ENCODE peak calls at places on chromosomes 12 and 14, in six cellular contexts. One of them, this sample, is unnamed.
A peak's percentile ranks its signal among the peaks of the same experiment; 100 is the strongest.

GRCh38 chr12:67410667-67411067 is 141.5 kb downstream of the CAND1 start:
- DNase-seq in stomach: no peak
- DNase-seq in IMR-90: no peak
- DNase-seq in K562: no peak
- DNase-seq in breast epithelium: no peak
- DNase-seq in HCT116: no peak
- DNase-seq in this sample: no peak

GRCh38 chr14:75539562-75540478 is 17.6 kb downstream of the BATF start:
- DNase-seq in stomach: no peak
- DNase-seq in K562: peak; percentile 60
- DNase-seq in breast epithelium: no peak
- DNase-seq in HCT116: no peak
- DNase-seq in IMR-90: no peak
- DNase-seq in this sample: no peak

GRCh38 chr12:93197067-93197593 is 180.6 kb upstream of the NUDT4 start:
- DNase-seq in breast epithelium: no peak
- DNase-seq in HCT116: no peak
- DNase-seq in IMR-90: peak; percentile 54
- DNase-seq in stomach: no peak
- DNase-seq in K562: no peak
- DNase-seq in this sample: no peak

GRCh38 chr12:106625976-106626375 is 43.2 kb downstream of the RFX4 start:
- DNase-seq in stomach: no peak
- DNase-seq in K562: no peak
- DNase-seq in IMR-90: no peak
- DNase-seq in HCT116: no peak
- DNase-seq in breast epithelium: no peak
- DNase-seq in this sample: no peak

GRCh38 chr12:19529933-19530630 is 90.8 kb downstream of the AEBP2 start:
- DNase-seq in HCT116: no peak
- DNase-seq in K562: no peak
- DNase-seq in stomach: no peak
- DNase-seq in breast epithelium: no peak
- DNase-seq in IMR-90: peak; percentile 59
- DNase-seq in this sample: no peak

GRCh38 chr14:85421166-85421877 is 108.6 kb upstream of the FLRT2 start:
- DNase-seq in breast epithelium: no peak
- DNase-seq in IMR-90: peak; percentile 83
- DNase-seq in stomach: no peak
- DNase-seq in HCT116: no peak
- DNase-seq in K562: no peak
- DNase-seq in this sample: no peak

GRCh38 chr14:69863083-69863482 is 16.1 kb upstream of the SMOC1 start:
- DNase-seq in stomach: no peak
- DNase-seq in IMR-90: no peak
- DNase-seq in K562: no peak
- DNase-seq in HCT116: no peak
- DNase-seq in breast epithelium: no peak
- DNase-seq in this sample: no peak

GRCh38 chr14:103581954-103582703 is 19.4 kb downstream of the COA8 start:
- DNase-seq in IMR-90: no peak
- DNase-seq in K562: no peak
- DNase-seq in HCT116: no peak
- DNase-seq in stomach: no peak
- DNase-seq in breast epithelium: no peak
- DNase-seq in this sample: no peak

GRCh38 chr12:52870361-52871290 is 21.8 kb upstream of the KRT78 start:
- DNase-seq in stomach: peak; percentile 81
- DNase-seq in IMR-90: peak; percentile 25
- DNase-seq in breast epithelium: no peak
- DNase-seq in HCT116: no peak
- DNase-seq in K562: peak; percentile 87
- DNase-seq in this sample: no peak

GRCh38 chr12:128823216-128823915 is 392 bp downstream of the SLC15A4 start:
- DNase-seq in IMR-90: no peak
- DNase-seq in HCT116: no peak
- DNase-seq in breast epithelium: no peak
- DNase-seq in K562: peak; percentile 74
- DNase-seq in stomach: no peak
- DNase-seq in this sample: no peak

GRCh38 chr14:102182901-102183619 is 43.4 kb downstream of the WDR20 start:
- DNase-seq in breast epithelium: no peak
- DNase-seq in IMR-90: no peak
- DNase-seq in stomach: no peak
- DNase-seq in K562: no peak
- DNase-seq in HCT116: no peak
- DNase-seq in this sample: no peak

GRCh38 chr14:72576258-72576657 is 317.6 kb downstream of the DPF3 start:
- DNase-seq in HCT116: no peak
- DNase-seq in K562: no peak
- DNase-seq in stomach: no peak
- DNase-seq in IMR-90: peak; percentile 41
- DNase-seq in breast epithelium: no peak
- DNase-seq in this sample: no peak

GRCh38 chr14:84085493-84085892 is 1444.5 kb upstream of the FLRT2 start:
- DNase-seq in breast epithelium: no peak
- DNase-seq in K562: no peak
- DNase-seq in stomach: no peak
- DNase-seq in IMR-90: no peak
- DNase-seq in HCT116: no peak
- DNase-seq in this sample: no peak

GRCh38 chr14:99947695-99948094 is 117.5 kb upstream of the EVL start:
- DNase-seq in IMR-90: no peak
- DNase-seq in K562: no peak
- DNase-seq in breast epithelium: peak; percentile 44
- DNase-seq in HCT116: no peak
- DNase-seq in stomach: no peak
- DNase-seq in this sample: no peak

GRCh38 chr12:104701756-104702155 is 245.0 kb downstream of the CHST11 start:
- DNase-seq in stomach: peak; percentile 65
- DNase-seq in HCT116: no peak
- DNase-seq in IMR-90: no peak
- DNase-seq in breast epithelium: no peak
- DNase-seq in K562: no peak
- DNase-seq in this sample: no peak

GRCh38 chr14:84555493-84555892 is 974.5 kb upstream of the FLRT2 start:
- DNase-seq in stomach: no peak
- DNase-seq in breast epithelium: no peak
- DNase-seq in IMR-90: no peak
- DNase-seq in HCT116: no peak
- DNase-seq in K562: no peak
- DNase-seq in this sample: no peak

GRCh38 chr12:4909734-4910501 is at the start of gene KCNA1:
- DNase-seq in stomach: no peak
- DNase-seq in breast epithelium: no peak
- DNase-seq in HCT116: no peak
- DNase-seq in IMR-90: no peak
- DNase-seq in K562: no peak
- DNase-seq in this sample: no peak

GRCh38 chr14:92224348-92224954 is 98.5 kb upstream of the SLC24A4 start:
- DNase-seq in IMR-90: peak; percentile 29
- DNase-seq in K562: no peak
- DNase-seq in HCT116: no peak
- DNase-seq in breast epithelium: no peak
- DNase-seq in stomach: no peak
- DNase-seq in this sample: no peak

GRCh38 chr14:51302319-51303030 is 62.4 kb downstream of the TMX1 start:
- DNase-seq in HCT116: no peak
- DNase-seq in K562: no peak
- DNase-seq in stomach: no peak
- DNase-seq in IMR-90: no peak
- DNase-seq in breast epithelium: no peak
- DNase-seq in this sample: no peak

GRCh38 chr14:80787876-80788275 is 153.7 kb downstream of the CEP128 start:
- DNase-seq in HCT116: no peak
- DNase-seq in breast epithelium: no peak
- DNase-seq in IMR-90: no peak
- DNase-seq in K562: no peak
- DNase-seq in stomach: no peak
- DNase-seq in this sample: no peak

GRCh38 chr12:24695657-24696329 is 253.1 kb downstream of the BCAT1 start:
- DNase-seq in breast epithelium: no peak
- DNase-seq in K562: peak; percentile 63
- DNase-seq in HCT116: no peak
- DNase-seq in stomach: no peak
- DNase-seq in IMR-90: peak; percentile 44
- DNase-seq in this sample: no peak

GRCh38 chr12:5794156-5794555 is 150.9 kb downstream of the ANO2 start:
- DNase-seq in IMR-90: no peak
- DNase-seq in breast epithelium: no peak
- DNase-seq in K562: no peak
- DNase-seq in stomach: peak; percentile 70
- DNase-seq in HCT116: no peak
- DNase-seq in this sample: no peak

GRCh38 chr12:26124491-26125450 is at the start of gene BHLHE41:
- DNase-seq in stomach: peak; percentile 78
- DNase-seq in HCT116: no peak
- DNase-seq in K562: peak; percentile 47
- DNase-seq in IMR-90: peak; percentile 36
- DNase-seq in breast epithelium: peak; percentile 79
- DNase-seq in this sample: peak; percentile 21

GRCh38 chr14:89619616-89620273 is 202.7 kb upstream of the FOXN3 start:
- DNase-seq in HCT116: no peak
- DNase-seq in stomach: no peak
- DNase-seq in breast epithelium: no peak
- DNase-seq in K562: no peak
- DNase-seq in IMR-90: no peak
- DNase-seq in this sample: no peak

GRCh38 chr12:2382391-2383155 is 329.8 kb downstream of the CACNA1C start:
- DNase-seq in K562: no peak
- DNase-seq in breast epithelium: no peak
- DNase-seq in HCT116: no peak
- DNase-seq in stomach: no peak
- DNase-seq in IMR-90: peak; percentile 51
- DNase-seq in this sample: no peak

GRCh38 chr14:61439779-61440418 is 118.5 kb downstream of the PRKCH start:
- DNase-seq in stomach: no peak
- DNase-seq in IMR-90: no peak
- DNase-seq in breast epithelium: no peak
- DNase-seq in HCT116: no peak
- DNase-seq in K562: no peak
- DNase-seq in this sample: no peak

GRCh38 chr12:94203796-94204195 is 55.4 kb downstream of the PLXNC1 start:
- DNase-seq in stomach: no peak
- DNase-seq in IMR-90: no peak
- DNase-seq in K562: no peak
- DNase-seq in HCT116: no peak
- DNase-seq in breast epithelium: no peak
- DNase-seq in this sample: no peak

GRCh38 chr12:94206886-94207285 is 58.5 kb downstream of the PLXNC1 start:
- DNase-seq in HCT116: no peak
- DNase-seq in breast epithelium: no peak
- DNase-seq in K562: no peak
- DNase-seq in IMR-90: no peak
- DNase-seq in stomach: no peak
- DNase-seq in this sample: no peak

GRCh38 chr12:94205738-94206310 is 57.4 kb downstream of the PLXNC1 start:
- DNase-seq in breast epithelium: no peak
- DNase-seq in K562: no peak
- DNase-seq in stomach: no peak
- DNase-seq in IMR-90: no peak
- DNase-seq in HCT116: no peak
- DNase-seq in this sample: no peak

GRCh38 chr12:94203181-94203546 is 54.8 kb downstream of the PLXNC1 start:
- DNase-seq in K562: no peak
- DNase-seq in IMR-90: no peak
- DNase-seq in HCT116: no peak
- DNase-seq in stomach: no peak
- DNase-seq in breast epithelium: no peak
- DNase-seq in this sample: no peak

DNA sequence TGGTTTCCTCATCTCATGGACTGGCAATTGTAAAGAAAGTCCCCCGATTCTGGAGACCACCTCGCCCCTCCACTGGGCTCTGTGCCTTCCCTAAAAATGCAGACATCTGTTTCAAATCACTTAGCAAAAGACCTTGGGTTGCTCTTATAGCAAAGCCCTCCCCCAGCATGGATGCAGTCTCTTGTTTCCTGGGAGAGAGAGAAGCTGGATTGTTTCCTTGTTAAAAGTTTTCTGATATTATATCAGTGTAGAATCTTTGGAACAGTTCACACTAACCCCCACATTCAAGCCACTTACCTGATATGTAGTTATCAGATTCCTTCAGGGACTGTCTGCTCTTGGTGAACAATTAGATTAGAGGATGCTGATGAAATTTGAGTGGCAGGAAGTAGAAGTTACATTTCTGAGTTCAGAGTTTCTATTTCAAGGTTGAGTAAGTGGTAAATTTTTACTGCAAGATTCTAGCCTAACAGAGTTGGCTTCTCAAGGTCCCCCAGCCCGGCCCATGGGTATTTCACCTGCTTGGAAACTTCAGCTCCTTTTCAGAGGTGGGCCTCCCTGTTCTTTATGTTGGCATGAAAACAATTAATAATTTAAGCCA is 56.4 kb downstream of the PLXNC1 start:
- DNase-seq in IMR-90: no peak
- DNase-seq in stomach: no peak
- DNase-seq in breast epithelium: no peak
- DNase-seq in K562: no peak
- DNase-seq in HCT116: no peak
- DNase-seq in this sample: no peak
- H3K27ac ChIP-seq in IMR-90: no peak overlapping the region
- H3K27ac ChIP-seq in stomach: no peak overlapping the region
- H3K27ac ChIP-seq in breast epithelium: peak overlapping the region; percentile 12
- H3K27ac ChIP-seq in K562: no peak overlapping the region
- H3K27ac ChIP-seq in HCT116: no peak overlapping the region
- H3K27ac ChIP-seq in this sample: no peak overlapping the region

GRCh38 chr12:118376089-118377004 is at the start of gene SUDS3:
- DNase-seq in K562: peak; percentile 81
- DNase-seq in HCT116: peak; percentile 67
- DNase-seq in breast epithelium: peak; percentile 94
- DNase-seq in stomach: peak; percentile 95
- DNase-seq in IMR-90: peak; percentile 66
- DNase-seq in this sample: peak; percentile 59
- TF ChIP-seq POLR2A in K562: peak; percentile 58
- TF ChIP-seq POLR2A in HCT116: no peak
- TF ChIP-seq POLR2A in breast epithelium: no peak
- TF ChIP-seq POLR2A in stomach: no peak
- TF ChIP-seq POLR2A in IMR-90: no peak
- TF ChIP-seq POLR2A in this sample: peak; percentile 43

DNA sequence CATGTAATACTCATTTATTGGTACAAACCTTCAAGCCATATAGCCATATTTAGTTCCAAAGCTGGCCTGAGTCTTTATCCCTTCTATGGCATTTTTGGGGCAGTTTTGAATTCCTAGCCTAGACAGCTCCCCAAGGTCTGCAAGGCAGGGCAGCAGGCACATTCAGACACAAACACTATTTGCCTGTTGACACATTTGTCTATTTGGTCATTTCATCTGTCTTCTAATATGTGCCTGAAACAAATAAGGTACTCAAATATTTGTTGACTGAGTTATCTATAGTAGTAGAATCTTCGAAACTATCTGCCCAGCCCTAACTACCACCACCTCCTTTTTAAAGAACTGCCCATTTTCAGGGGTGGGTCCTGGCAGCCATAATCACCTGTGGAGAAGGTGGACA is 9.3 kb downstream of the PPM1H start:
- DNase-seq in K562: no peak
- DNase-seq in HCT116: no peak
- DNase-seq in IMR-90: no peak
- DNase-seq in stomach: no peak
- DNase-seq in breast epithelium: no peak
- DNase-seq in this sample: no peak
- H3K27ac ChIP-seq in K562: no peak overlapping the region
- H3K27ac ChIP-seq in HCT116: no peak overlapping the region
- H3K27ac ChIP-seq in IMR-90: no peak overlapping the region
- H3K27ac ChIP-seq in stomach: no peak overlapping the region
- H3K27ac ChIP-seq in breast epithelium: no peak overlapping the region
- H3K27ac ChIP-seq in this sample: no peak overlapping the region

GRCh38 chr12:57235728-57236131 is 6.2 kb downstream of the SHMT2 start:
- DNase-seq in stomach: no peak
- DNase-seq in K562: no peak
- DNase-seq in IMR-90: no peak
- DNase-seq in breast epithelium: no peak
- DNase-seq in HCT116: no peak
- DNase-seq in this sample: no peak
- TF ChIP-seq POLR2A in stomach: no peak
- TF ChIP-seq POLR2A in K562: no peak
- TF ChIP-seq POLR2A in IMR-90: no peak
- TF ChIP-seq POLR2A in breast epithelium: no peak
- TF ChIP-seq POLR2A in HCT116: no peak
- TF ChIP-seq POLR2A in this sample: no peak

This sample was measured in esophagus squamous epithelium.